ENCODE peak calls at places on chromosomes 2 and 18, in six cellular contexts. One of them, this sample, is unnamed.

GRCh38 chr2:162153608-162154224 is 1.7 kb upstream of the GCG start:
- DNase-seq in NCI-H446: peak
- DNase-seq in left ventricle myocardium inferior: no peak
- DNase-seq in lower lobe of right lung: no peak
- DNase-seq in osteocyte: peak
- DNase-seq in cardiac muscle cell: peak
- DNase-seq in this sample: peak

GRCh38 chr2:201909961-201910361 is 103.6 kb downstream of the CDK15 start:
- DNase-seq in osteocyte: no peak
- DNase-seq in left ventricle myocardium inferior: no peak
- DNase-seq in NCI-H446: no peak
- DNase-seq in lower lobe of right lung: no peak
- DNase-seq in cardiac muscle cell: peak
- DNase-seq in this sample: no peak

GRCh38 chr2:226118471-226119429 is 680.9 kb downstream of the IRS1 start:
- DNase-seq in NCI-H446: no peak
- DNase-seq in left ventricle myocardium inferior: no peak
- DNase-seq in lower lobe of right lung: no peak
- DNase-seq in cardiac muscle cell: peak
- DNase-seq in osteocyte: no peak
- DNase-seq in this sample: no peak

GRCh38 chr2:56455642-56456041 is 271.9 kb downstream of the CCDC85A start:
- DNase-seq in cardiac muscle cell: no peak
- DNase-seq in osteocyte: no peak
- DNase-seq in left ventricle myocardium inferior: no peak
- DNase-seq in lower lobe of right lung: no peak
- DNase-seq in NCI-H446: no peak
- DNase-seq in this sample: no peak

GRCh38 chr2:164622338-164623106 is 1.2 kb upstream of the GRB14 start:
- DNase-seq in NCI-H446: no peak
- DNase-seq in left ventricle myocardium inferior: no peak
- DNase-seq in osteocyte: no peak
- DNase-seq in cardiac muscle cell: no peak
- DNase-seq in lower lobe of right lung: no peak
- DNase-seq in this sample: no peak

GRCh38 chr2:121128741-121129659 is 156.0 kb downstream of the TFCP2L1 start:
- DNase-seq in lower lobe of right lung: peak
- DNase-seq in cardiac muscle cell: peak
- DNase-seq in left ventricle myocardium inferior: peak
- DNase-seq in osteocyte: no peak
- DNase-seq in NCI-H446: no peak
- DNase-seq in this sample: peak

GRCh38 chr2:216012133-216012829 is 1.1 kb downstream of the MREG start:
- DNase-seq in left ventricle myocardium inferior: no peak
- DNase-seq in osteocyte: no peak
- DNase-seq in lower lobe of right lung: no peak
- DNase-seq in NCI-H446: no peak
- DNase-seq in cardiac muscle cell: no peak
- DNase-seq in this sample: no peak

GRCh38 chr2:121346407-121346806 is 61.4 kb upstream of the TFCP2L1 start:
- DNase-seq in lower lobe of right lung: no peak
- DNase-seq in osteocyte: no peak
- DNase-seq in left ventricle myocardium inferior: no peak
- DNase-seq in NCI-H446: no peak
- DNase-seq in cardiac muscle cell: no peak
- DNase-seq in this sample: no peak

GRCh38 chr2:121907905-121908304 is 152.5 kb downstream of the TSN start:
- DNase-seq in NCI-H446: peak
- DNase-seq in cardiac muscle cell: no peak
- DNase-seq in lower lobe of right lung: no peak
- DNase-seq in left ventricle myocardium inferior: no peak
- DNase-seq in osteocyte: no peak
- DNase-seq in this sample: no peak

GRCh38 chr18:29653816-29654215 is 1388.7 kb downstream of the DSC3 start:
- DNase-seq in cardiac muscle cell: no peak
- DNase-seq in osteocyte: no peak
- DNase-seq in NCI-H446: no peak
- DNase-seq in lower lobe of right lung: no peak
- DNase-seq in left ventricle myocardium inferior: no peak
- DNase-seq in this sample: no peak

GRCh38 chr2:64750001-64750816 is 96.5 kb upstream of the SERTAD2 start:
- DNase-seq in lower lobe of right lung: peak
- DNase-seq in NCI-H446: peak
- DNase-seq in cardiac muscle cell: peak
- DNase-seq in left ventricle myocardium inferior: peak
- DNase-seq in osteocyte: no peak
- DNase-seq in this sample: peak

GRCh38 chr2:161265874-161266273 is 42.4 kb upstream of the PSMD14 start:
- DNase-seq in cardiac muscle cell: no peak
- DNase-seq in osteocyte: no peak
- DNase-seq in NCI-H446: no peak
- DNase-seq in left ventricle myocardium inferior: no peak
- DNase-seq in lower lobe of right lung: no peak
- DNase-seq in this sample: no peak

GRCh38 chr2:39529836-39530235 is 92.8 kb upstream of the MAP4K3 start:
- DNase-seq in cardiac muscle cell: no peak
- DNase-seq in left ventricle myocardium inferior: no peak
- DNase-seq in lower lobe of right lung: no peak
- DNase-seq in osteocyte: no peak
- DNase-seq in NCI-H446: no peak
- DNase-seq in this sample: no peak

GRCh38 chr18:68152770-68153169 is 562.1 kb downstream of the TMX3 start:
- DNase-seq in NCI-H446: no peak
- DNase-seq in lower lobe of right lung: no peak
- DNase-seq in cardiac muscle cell: no peak
- DNase-seq in left ventricle myocardium inferior: no peak
- DNase-seq in osteocyte: no peak
- DNase-seq in this sample: no peak